ENCODE peak calls at places on chromosome 10, in six cellular contexts. One of them, this sample, is unnamed.
A peak's percentile ranks its signal among the peaks of the same experiment; 100 is the strongest.

GRCh38 chr10:71762324-71762723 is 11.0 kb downstream of the VSIR start:
- DNase-seq in H1: no peak
- DNase-seq in GM12878: no peak
- DNase-seq in GM12891: no peak
- DNase-seq in HepG2: no peak
- DNase-seq in K562: no peak
- DNase-seq in this sample: no peak

GRCh38 chr10:101830322-101831168 is 12.3 kb upstream of the OGA start:
- DNase-seq in H1: no peak
- DNase-seq in GM12878: peak; percentile 81
- DNase-seq in GM12891: peak; percentile 86
- DNase-seq in HepG2: no peak
- DNase-seq in K562: peak; percentile 87
- DNase-seq in this sample: peak; percentile 88

GRCh38 chr10:57679916-57680315 is 587.8 kb downstream of the IPMK start:
- DNase-seq in H1: no peak
- DNase-seq in GM12878: no peak
- DNase-seq in GM12891: no peak
- DNase-seq in HepG2: no peak
- DNase-seq in K562: no peak
- DNase-seq in this sample: no peak

GRCh38 chr10:31596765-31597164 is 277.7 kb downstream of the ZEB1 start:
- DNase-seq in H1: no peak
- DNase-seq in GM12878: no peak
- DNase-seq in GM12891: no peak
- DNase-seq in HepG2: no peak
- DNase-seq in K562: no peak
- DNase-seq in this sample: no peak

GRCh38 chr10:89237849-89238248 is 13.7 kb downstream of the LIPA start:
- DNase-seq in H1: no peak
- DNase-seq in GM12878: no peak
- DNase-seq in GM12891: no peak
- DNase-seq in HepG2: no peak
- DNase-seq in K562: no peak
- DNase-seq in this sample: no peak

GRCh38 chr10:128050117-128050516 is 76.1 kb downstream of the MKI67 start:
- DNase-seq in H1: no peak
- DNase-seq in GM12878: no peak
- DNase-seq in GM12891: no peak
- DNase-seq in HepG2: no peak
- DNase-seq in K562: no peak
- DNase-seq in this sample: no peak

GRCh38 chr10:102152545-102152890 is 329 bp downstream of the NOLC1 start:
- DNase-seq in H1: no peak
- DNase-seq in GM12878: no peak
- DNase-seq in GM12891: no peak
- DNase-seq in HepG2: no peak
- DNase-seq in K562: no peak
- DNase-seq in this sample: no peak

GRCh38 chr10:122435212-122435827 is 19.1 kb upstream of the ARMS2 start:
- DNase-seq in H1: no peak
- DNase-seq in GM12878: no peak
- DNase-seq in GM12891: no peak
- DNase-seq in HepG2: peak; percentile 30
- DNase-seq in K562: peak; percentile 18
- DNase-seq in this sample: no peak

GRCh38 chr10:5679606-5680005 is 5.0 kb upstream of the TASOR2 start:
- DNase-seq in H1: no peak
- DNase-seq in GM12878: no peak
- DNase-seq in GM12891: no peak
- DNase-seq in HepG2: peak; percentile 49
- DNase-seq in K562: no peak
- DNase-seq in this sample: no peak

GRCh38 chr10:131839351-131839750 is 61.5 kb upstream of the PPP2R2D start:
- DNase-seq in H1: no peak
- DNase-seq in GM12878: no peak
- DNase-seq in GM12891: no peak
- DNase-seq in HepG2: no peak
- DNase-seq in K562: no peak
- DNase-seq in this sample: no peak

GRCh38 chr10:49756031-49756430 is 6.1 kb downstream of the OGDHL start:
- DNase-seq in H1: no peak
- DNase-seq in GM12878: no peak
- DNase-seq in GM12891: no peak
- DNase-seq in HepG2: no peak
- DNase-seq in K562: no peak
- DNase-seq in this sample: no peak

GRCh38 chr10:59959619-59960018 is 53.3 kb upstream of the CCDC6 start:
- DNase-seq in H1: no peak
- DNase-seq in GM12878: no peak
- DNase-seq in GM12891: no peak
- DNase-seq in HepG2: no peak
- DNase-seq in K562: no peak
- DNase-seq in this sample: no peak

GRCh38 chr10:119652361-119652760 is 1.2 kb downstream of the BAG3 start:
- DNase-seq in H1: no peak
- DNase-seq in GM12878: no peak
- DNase-seq in GM12891: no peak
- DNase-seq in HepG2: peak; percentile 35
- DNase-seq in K562: no peak
- DNase-seq in this sample: no peak

GRCh38 chr10:22831586-22831985 is 96.3 kb upstream of the ARMC3 start:
- DNase-seq in H1: no peak
- DNase-seq in GM12878: no peak
- DNase-seq in GM12891: no peak
- DNase-seq in HepG2: no peak
- DNase-seq in K562: no peak
- DNase-seq in this sample: no peak

GRCh38 chr10:98858525-98858924 is 377.1 kb downstream of the HPSE2 start:
- DNase-seq in H1: no peak
- DNase-seq in GM12878: no peak
- DNase-seq in GM12891: no peak
- DNase-seq in HepG2: peak; percentile 3
- DNase-seq in K562: no peak
- DNase-seq in this sample: no peak

GRCh38 chr10:125989791-125990190 is 93.4 kb downstream of the FANK1 start:
- DNase-seq in H1: no peak
- DNase-seq in GM12878: no peak
- DNase-seq in GM12891: no peak
- DNase-seq in HepG2: no peak
- DNase-seq in K562: no peak
- DNase-seq in this sample: no peak
- TF ChIP-seq TAF1 in H1: no peak
- TF ChIP-seq TAF1 in GM12878: no peak
- TF ChIP-seq TAF1 in GM12891: no peak
- TF ChIP-seq TAF1 in HepG2: no peak
- TF ChIP-seq TAF1 in K562: no peak
- TF ChIP-seq TAF1 in this sample: no peak

DNA sequence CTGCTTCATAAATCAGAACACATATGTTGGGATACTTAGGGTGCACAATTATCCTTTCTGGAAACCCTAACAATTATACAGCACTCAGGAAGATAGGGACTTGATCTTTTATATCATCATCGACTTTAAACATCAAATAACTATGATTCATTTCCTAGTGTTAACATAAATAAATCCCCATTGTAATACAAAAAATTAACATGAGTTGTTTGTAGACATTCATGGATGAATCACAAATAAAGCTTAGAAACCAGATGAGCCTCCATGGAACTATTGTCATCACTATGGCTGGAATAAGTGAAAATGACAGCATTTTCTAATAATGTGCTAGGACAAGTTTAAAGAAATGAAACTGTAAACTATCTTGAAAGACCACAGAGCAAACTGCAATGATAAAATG is 821.7 kb downstream of the GATA3 start:
- DNase-seq in H1: no peak
- DNase-seq in GM12878: no peak
- DNase-seq in GM12891: no peak
- DNase-seq in HepG2: no peak
- DNase-seq in K562: no peak
- DNase-seq in this sample: no peak
- TF ChIP-seq POLR2A in H1: no peak
- TF ChIP-seq POLR2A in GM12878: no peak
- TF ChIP-seq POLR2A in GM12891: no peak
- TF ChIP-seq POLR2A in HepG2: no peak
- TF ChIP-seq POLR2A in K562: no peak
- TF ChIP-seq POLR2A in this sample: no peak

DNA sequence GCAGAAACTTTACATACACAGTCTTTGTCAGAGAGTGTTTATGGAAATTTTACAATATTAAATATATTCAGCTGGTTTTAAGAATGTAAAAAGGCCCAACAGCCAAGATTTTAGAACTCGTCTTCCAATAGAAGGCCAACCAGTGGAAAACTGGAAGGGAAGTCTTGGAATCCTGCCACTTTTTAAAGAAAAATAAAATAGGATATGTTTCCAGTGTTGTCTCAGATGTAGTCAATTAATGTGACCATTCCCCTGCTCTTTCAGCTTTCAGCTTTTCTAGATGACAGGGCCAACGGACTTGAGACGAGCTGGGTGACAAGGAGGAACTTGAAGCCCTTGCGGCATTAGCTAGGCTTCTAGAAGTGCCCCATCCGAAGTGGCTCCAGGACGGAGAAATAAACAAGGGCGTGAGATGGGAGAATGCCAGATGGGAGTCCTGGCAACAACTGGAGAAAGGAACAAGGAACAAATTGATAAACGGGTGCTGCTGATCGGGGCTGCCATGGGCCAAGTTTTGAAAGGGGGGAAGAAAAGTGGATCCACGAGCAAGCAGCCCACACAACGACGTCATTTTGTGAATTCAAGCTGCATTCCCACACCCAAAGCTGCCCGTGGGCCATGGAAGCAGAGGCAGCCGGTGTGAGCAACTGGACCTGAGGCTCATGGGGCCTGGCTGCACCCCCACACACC is 42.3 kb downstream of the CTBP2 start:
- DNase-seq in H1: no peak
- DNase-seq in GM12878: no peak
- DNase-seq in GM12891: no peak
- DNase-seq in HepG2: no peak
- DNase-seq in K562: no peak
- DNase-seq in this sample: no peak
- TF ChIP-seq POLR2AphosphoS5 in H1: no peak
- TF ChIP-seq POLR2AphosphoS5 in GM12878: no peak
- TF ChIP-seq POLR2AphosphoS5 in GM12891: no peak
- TF ChIP-seq POLR2AphosphoS5 in HepG2: no peak
- TF ChIP-seq POLR2AphosphoS5 in K562: no peak
- TF ChIP-seq POLR2AphosphoS5 in this sample: no peak

GRCh38 chr10:86888585-86889381 is 68.6 kb downstream of the MMRN2 start:
- DNase-seq in H1: no peak
- DNase-seq in GM12878: peak; percentile 88
- DNase-seq in GM12891: peak; percentile 44
- DNase-seq in HepG2: no peak
- DNase-seq in K562: no peak
- DNase-seq in this sample: peak; percentile 38
- TF ChIP-seq TAF1 in H1: no peak
- TF ChIP-seq TAF1 in GM12878: no peak
- TF ChIP-seq TAF1 in GM12891: no peak
- TF ChIP-seq TAF1 in HepG2: no peak
- TF ChIP-seq TAF1 in K562: no peak
- TF ChIP-seq TAF1 in this sample: no peak

DNA sequence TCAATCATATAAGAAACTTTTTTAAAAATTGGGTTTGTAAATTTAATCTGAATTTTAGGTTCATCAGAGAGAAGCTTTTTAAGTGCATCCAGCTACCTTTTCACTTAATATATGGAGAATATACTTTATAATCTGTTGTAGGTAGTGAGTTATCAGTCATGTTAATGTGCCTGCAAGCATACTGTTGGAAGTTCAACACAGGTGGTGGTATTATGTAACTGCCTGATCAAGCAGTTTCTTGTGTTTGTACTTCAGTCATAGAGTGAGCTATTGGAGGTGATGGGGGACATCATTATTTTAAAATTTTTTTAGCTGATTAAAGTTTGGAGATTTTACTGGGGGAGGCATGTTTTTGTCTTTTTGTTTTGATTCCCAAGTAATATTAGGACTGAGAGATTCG is 2.5 kb downstream of the TNKS2 start:
- DNase-seq in H1: no peak
- DNase-seq in GM12878: no peak
- DNase-seq in GM12891: no peak
- DNase-seq in HepG2: no peak
- DNase-seq in K562: no peak
- DNase-seq in this sample: no peak
- TF ChIP-seq POLR2A in H1: no peak
- TF ChIP-seq POLR2A in GM12878: no peak
- TF ChIP-seq POLR2A in GM12891: no peak
- TF ChIP-seq POLR2A in HepG2: no peak
- TF ChIP-seq POLR2A in K562: no peak
- TF ChIP-seq POLR2A in this sample: no peak

GRCh38 chr10:82397859-82398258 is 522.9 kb downstream of the NRG3 start:
- DNase-seq in H1: no peak
- DNase-seq in GM12878: no peak
- DNase-seq in GM12891: no peak
- DNase-seq in HepG2: no peak
- DNase-seq in K562: no peak
- DNase-seq in this sample: no peak

GRCh38 chr10:82394987-82395386 is 520.0 kb downstream of the NRG3 start:
- DNase-seq in H1: no peak
- DNase-seq in GM12878: no peak
- DNase-seq in GM12891: no peak
- DNase-seq in HepG2: no peak
- DNase-seq in K562: no peak
- DNase-seq in this sample: no peak

GRCh38 chr10:82394122-82394521 is 519.1 kb downstream of the NRG3 start:
- DNase-seq in H1: no peak
- DNase-seq in GM12878: no peak
- DNase-seq in GM12891: no peak
- DNase-seq in HepG2: no peak
- DNase-seq in K562: no peak
- DNase-seq in this sample: no peak

GRCh38 chr10:82399850-82400249 is 524.9 kb downstream of the NRG3 start:
- DNase-seq in H1: no peak
- DNase-seq in GM12878: no peak
- DNase-seq in GM12891: no peak
- DNase-seq in HepG2: no peak
- DNase-seq in K562: no peak
- DNase-seq in this sample: no peak

DNA sequence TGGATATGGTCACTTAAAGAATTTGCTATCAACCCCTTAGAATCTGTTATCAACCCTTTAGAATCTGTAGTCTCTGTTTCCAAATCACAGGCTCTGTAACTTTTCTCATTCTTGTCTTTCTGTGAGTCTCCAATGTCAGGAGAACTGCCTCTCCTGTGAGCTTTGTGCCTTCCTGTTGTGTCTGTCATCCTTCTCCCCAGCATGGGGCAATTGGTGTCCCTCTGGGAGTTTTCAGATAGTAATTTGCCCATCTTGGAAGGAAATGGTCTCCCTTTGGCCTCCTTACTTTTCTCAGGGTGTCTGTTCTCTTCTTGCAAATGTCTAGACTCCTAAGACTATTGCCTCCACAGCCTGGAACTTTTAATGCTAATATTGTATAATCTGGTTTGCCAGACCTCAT is 521.9 kb downstream of the NRG3 start:
- DNase-seq in H1: no peak
- DNase-seq in GM12878: no peak
- DNase-seq in GM12891: no peak
- DNase-seq in HepG2: no peak
- DNase-seq in K562: no peak
- DNase-seq in this sample: no peak
- TF ChIP-seq POLR2AphosphoS5 in H1: no peak
- TF ChIP-seq POLR2AphosphoS5 in GM12878: no peak
- TF ChIP-seq POLR2AphosphoS5 in GM12891: no peak
- TF ChIP-seq POLR2AphosphoS5 in HepG2: no peak
- TF ChIP-seq POLR2AphosphoS5 in K562: no peak
- TF ChIP-seq POLR2AphosphoS5 in this sample: no peak